ENCODE peak calls at places on chromosome 13, in eight cellular contexts. B is H7, K is upper lobe of left lung, J is aorta, O is Caco-2, Q is vagina, I is HepG2, P is uterus. V is an unnamed sample.

GRCh38 chr13:46160474-46161066 is 21.4 kb downstream of the LCP1 start:
- DNase-seq in B (peak; percentile 81), J (no peak), P (no peak), I (peak; percentile 58), Q (no peak), O (no peak), K (no peak), V (peak; percentile 66)

GRCh38 chr13:93767917-93768422 is 541.4 kb downstream of the GPC6 start:
- DNase-seq in J (no peak), O (no peak), P (no peak), B (no peak), Q (no peak), K (no peak), I (peak; percentile 74), V (no peak)

GRCh38 chr13:21541980-21542379 is 62.0 kb downstream of the MICU2 start:
- DNase-seq in B (no peak), P (no peak), Q (no peak), O (no peak), I (no peak), K (no peak), J (no peak), V (no peak)

GRCh38 chr13:24148414-24149305 is 11.9 kb upstream of the SPATA13 start:
- DNase-seq in J (no peak), K (no peak), B (peak; percentile 59), O (peak; percentile 58), Q (no peak), I (peak; percentile 90), P (no peak), V (peak; percentile 85)

GRCh38 chr13:109785892-109786450 is 412 bp downstream of the IRS2 start:
- DNase-seq in I (no peak), Q (no peak), O (no peak), K (no peak), P (no peak), B (peak; percentile 79), J (no peak), V (no peak)

GRCh38 chr13:23567792-23568480 is 2.3 kb upstream of the TNFRSF19 start:
- DNase-seq in I (peak; percentile 77), O (no peak), Q (no peak), B (no peak), J (no peak), P (no peak), K (no peak), V (no peak)

GRCh38 chr13:90760639-90761038 is 586.8 kb upstream of the MIR17HG start:
- DNase-seq in I (no peak), Q (no peak), O (no peak), B (no peak), K (no peak), J (no peak), P (no peak), V (no peak)

GRCh38 chr13:80862466-80862865 is 521.5 kb upstream of the SPRY2 start:
- DNase-seq in I (no peak), O (no peak), B (no peak), Q (no peak), K (no peak), P (no peak), J (no peak), V (no peak)

GRCh38 chr13:107851670-107852460 is 363.5 kb downstream of the LIG4 start:
- DNase-seq in Q (no peak), O (no peak), B (no peak), I (no peak), K (no peak), P (no peak), J (no peak), V (no peak)

GRCh38 chr13:79477968-79478367 is 3.0 kb upstream of the NDFIP2 start:
- DNase-seq in O (no peak), Q (no peak), J (no peak), P (no peak), I (no peak), B (peak; percentile 9), K (no peak), V (no peak)

GRCh38 chr13:41006296-41006695 is 12.8 kb downstream of the ELF1 start:
- DNase-seq in Q (no peak), K (no peak), O (no peak), J (no peak), I (no peak), B (no peak), P (no peak), V (no peak)

GRCh38 chr13:41007359-41008118 is 11.6 kb downstream of the ELF1 start:
- DNase-seq in B (no peak), K (no peak), I (peak; percentile 48), J (no peak), P (no peak), Q (no peak), O (no peak), V (no peak)

GRCh38 chr13:41008349-41008980 is 10.7 kb downstream of the ELF1 start:
- DNase-seq in O (no peak), I (peak; percentile 93), P (no peak), J (no peak), B (no peak), Q (no peak), K (no peak), V (peak; percentile 43)

GRCh38 chr13:41005709-41006108 is 13.4 kb downstream of the ELF1 start:
- DNase-seq in J (no peak), P (no peak), Q (no peak), K (no peak), I (no peak), O (no peak), B (no peak), V (peak; percentile 84)

GRCh38 chr13:41006951-41007350 is 12.2 kb downstream of the ELF1 start:
- DNase-seq in J (no peak), P (no peak), B (no peak), O (no peak), I (no peak), K (no peak), Q (no peak), V (no peak)
- H3K4me3 ChIP-seq in J (no peak overlapping the region), P (no peak overlapping the region), B (no peak overlapping the region), O (no peak overlapping the region), I (no peak overlapping the region), K (no peak overlapping the region), Q (no peak overlapping the region), V (no peak overlapping the region)

GRCh38 chr13:40261947-40262346 is 404.5 kb downstream of the FOXO1 start:
- DNase-seq in O (no peak), I (no peak), P (no peak), Q (no peak), J (no peak), K (no peak), B (no peak), V (no peak)
- H3K4me3 ChIP-seq in O (no peak overlapping the region), I (no peak overlapping the region), P (no peak overlapping the region), Q (no peak overlapping the region), J (no peak overlapping the region), K (no peak overlapping the region), B (no peak overlapping the region), V (no peak overlapping the region)

DNA sequence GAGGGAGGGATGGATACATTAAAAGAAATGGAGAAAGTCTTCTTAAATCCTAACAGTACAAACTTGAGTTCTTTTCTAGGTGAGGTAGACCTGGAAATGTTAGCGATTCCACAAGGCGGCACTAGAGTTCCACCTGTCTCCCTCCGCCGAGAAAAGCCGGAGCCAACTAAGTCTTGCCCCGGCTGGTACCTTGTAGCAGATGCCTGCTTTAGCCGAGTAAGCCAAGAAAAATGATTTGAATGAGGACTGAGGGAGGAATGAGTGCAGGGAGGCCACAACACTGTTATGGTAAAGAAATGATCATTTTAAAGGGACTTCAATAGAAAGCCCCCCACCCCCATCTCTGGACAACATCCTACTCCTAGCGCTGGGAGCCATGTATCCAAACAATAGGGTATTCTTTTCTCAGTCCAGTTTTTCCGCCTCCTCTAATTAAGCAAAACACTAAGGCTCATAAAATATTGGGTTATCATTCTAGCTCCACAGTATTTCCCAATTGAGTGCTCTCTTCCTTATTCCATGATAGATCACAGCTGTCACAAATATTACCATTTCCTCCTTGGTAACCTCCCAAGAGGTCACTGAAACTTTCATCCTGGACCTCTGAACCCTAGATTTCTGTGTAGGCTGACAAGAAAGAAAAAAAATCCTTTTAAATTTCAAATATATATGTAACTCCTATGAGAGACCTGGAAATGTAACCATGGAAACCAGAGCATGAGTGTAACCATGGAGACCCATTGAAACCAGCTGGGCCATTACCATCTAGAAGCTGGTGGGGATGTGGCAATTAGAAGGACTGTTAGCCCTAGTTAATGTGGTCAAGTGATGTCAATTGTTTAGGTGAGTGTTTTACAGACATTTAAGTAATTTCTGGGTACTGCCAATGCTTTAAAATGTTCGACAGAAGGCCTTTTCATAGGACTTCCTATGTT is 58.3 kb downstream of the GPALPP1 start:
- DNase-seq in J (peak; percentile 84), B (peak; percentile 82), I (peak; percentile 51), P (peak; percentile 65), K (no peak), O (peak; percentile 76), Q (no peak), V (peak; percentile 79)
- H3K4me3 ChIP-seq in J (no peak overlapping the region), B (peak overlapping the region; percentile 40), I (peak overlapping the region; percentile 72), P (no peak overlapping the region), K (no peak overlapping the region), O (peak overlapping the region; percentile 46), Q (peak overlapping the region; percentile 30), V (no peak overlapping the region)

GRCh38 chr13:43304945-43305344 is 281.6 kb downstream of the DNAJC15 start:
- DNase-seq in J (no peak), P (no peak), B (peak; percentile 35), I (no peak), Q (no peak), K (no peak), O (no peak), V (no peak)
- H3K4me3 ChIP-seq in J (no peak overlapping the region), P (no peak overlapping the region), B (no peak overlapping the region), I (no peak overlapping the region), Q (no peak overlapping the region), K (no peak overlapping the region), O (no peak overlapping the region), V (no peak overlapping the region)

GRCh38 chr13:52650731-52651130 is 1.9 kb upstream of the SUGT1 start:
- DNase-seq in O (no peak), I (no peak), Q (no peak), B (no peak), K (no peak), P (no peak), J (no peak), V (no peak)
- H3K4me3 ChIP-seq in O (peak overlapping the region; percentile 53), I (peak overlapping the region; percentile 92), Q (no peak overlapping the region), B (no peak overlapping the region), K (no peak overlapping the region), P (peak overlapping the region; percentile 94), J (no peak overlapping the region), V (peak overlapping the region; percentile 7)

GRCh38 chr13:106795847-106796246 is 227.9 kb upstream of the ARGLU1 start:
- DNase-seq in O (no peak), K (no peak), Q (no peak), I (no peak), P (no peak), J (no peak), B (no peak), V (no peak)
- H3K4me3 ChIP-seq in O (no peak overlapping the region), K (no peak overlapping the region), Q (peak overlapping the region; percentile 37), I (no peak overlapping the region), P (no peak overlapping the region), J (no peak overlapping the region), B (peak overlapping the region; percentile 5), V (no peak overlapping the region)